ENCODE peak calls at places on chromosome 17, in five cellular contexts. R is CD8-positive, alpha-beta memory T cell; G is RWPE1; L is effector memory CD4-positive, alpha-beta T cell; M is DND-41. O is an unnamed sample.

GRCh38 chr17:73613271-73613941 is 30.8 kb downstream of the SDK2 start:
- DNase-seq in L (no peak), G (no peak), R (no peak), M (no peak), O (no peak)

GRCh38 chr17:67520916-67521772 is 144.1 kb downstream of the PITPNC1 start:
- DNase-seq in G (no peak), M (no peak), R (no peak), L (no peak), O (no peak)

GRCh38 chr17:63928966-63929695 is 3.0 kb downstream of the CD79B start:
- DNase-seq in M (no peak), R (peak; percentile 19), L (no peak), G (no peak), O (no peak)

GRCh38 chr17:31269597-31269996 is 27.4 kb downstream of the OMG start:
- DNase-seq in L (no peak), M (no peak), R (no peak), G (peak; percentile 82), O (no peak)

GRCh38 chr17:72852267-72852945 is 240.1 kb downstream of the SLC39A11 start:
- DNase-seq in G (no peak), R (no peak), M (no peak), L (no peak), O (no peak)

GRCh38 chr17:44324092-44324570 is 492 bp downstream of the SLC25A39 start:
- DNase-seq in L (no peak), M (no peak), R (peak; percentile 51), G (no peak), O (no peak)

GRCh38 chr17:51427259-51428255 is 167.2 kb downstream of the UTP18 start:
- DNase-seq in M (peak; percentile 58), L (peak; percentile 83), R (peak; percentile 63), G (no peak), O (peak; percentile 47)

GRCh38 chr17:67212716-67213417 is 32.1 kb downstream of the HELZ start:
- DNase-seq in R (no peak), L (no peak), M (no peak), G (no peak), O (no peak)

GRCh38 chr17:79262624-79263023 is 188.0 kb downstream of the ENGASE start:
- DNase-seq in R (no peak), G (no peak), L (no peak), M (no peak), O (no peak)

GRCh38 chr17:2828396-2829038 is 32.3 kb downstream of the RAP1GAP2 start:
- DNase-seq in R (peak; percentile 80), G (peak; percentile 84), M (peak; percentile 78), L (peak; percentile 40), O (peak; percentile 64)

GRCh38 chr17:34242553-34242952 is 12.5 kb upstream of the CCL2 start:
- DNase-seq in R (no peak), M (no peak), L (no peak), G (no peak), O (no peak)

GRCh38 chr17:43823350-43824084 is 9.4 kb downstream of the MPP3 start:
- DNase-seq in G (no peak), L (no peak), R (no peak), M (no peak), O (no peak)

GRCh38 chr17:42411321-42411820 is 11.7 kb downstream of the CAVIN1 start:
- DNase-seq in M (no peak), L (no peak), G (no peak), R (no peak), O (no peak)

GRCh38 chr17:6413073-6413472 is 21.8 kb downstream of the AIPL1 start:
- DNase-seq in M (no peak), G (peak; percentile 73), L (no peak), R (no peak), O (peak; percentile 8)

GRCh38 chr17:40430272-40431230 is 12.7 kb upstream of the IGFBP4 start:
- DNase-seq in L (no peak), R (no peak), M (no peak), G (no peak), O (no peak)

GRCh38 chr17:76534831-76535732 is 2.4 kb downstream of the CYGB start:
- DNase-seq in G (no peak), M (no peak), R (no peak), L (no peak), O (no peak)

GRCh38 chr17:2050246-2050866 is 4.5 kb upstream of the HIC1 start:
- DNase-seq in M (peak; percentile 77), R (peak; percentile 86), G (peak; percentile 71), L (peak; percentile 68), O (peak; percentile 53)

GRCh38 chr17:44793885-44794698 is 35.3 kb downstream of the ADAM11 start:
- DNase-seq in M (no peak), G (no peak), L (no peak), R (no peak), O (no peak)

GRCh38 chr17:1606352-1606985 is 22.2 kb downstream of the SLC43A2 start:
- DNase-seq in L (no peak), R (no peak), M (no peak), G (no peak), O (no peak)

GRCh38 chr17:7114241-7114874 is at the start of gene ASGR2:
- DNase-seq in G (no peak), L (no peak), M (no peak), R (no peak), O (no peak)

GRCh38 chr17:60311186-60311585 is 80.7 kb downstream of the USP32 start:
- DNase-seq in M (no peak), G (no peak), L (no peak), R (no peak), O (no peak)

GRCh38 chr17:76524598-76525512 is 12.7 kb downstream of the CYGB start:
- DNase-seq in L (no peak), G (no peak), R (no peak), M (no peak), O (no peak)

GRCh38 chr17:76726766-76727718 is at the start of gene METTL23:
- DNase-seq in R (peak; percentile 97), L (peak; percentile 93), M (peak; percentile 80), G (peak; percentile 80), O (peak; percentile 93)

GRCh38 chr17:57363998-57364645 is 107.8 kb downstream of the MSI2 start:
- DNase-seq in G (no peak), M (no peak), L (no peak), R (no peak), O (no peak)

GRCh38 chr17:7097940-7098339 is 16.7 kb downstream of the ASGR2 start:
- DNase-seq in R (no peak), M (no peak), G (no peak), L (no peak), O (no peak)

GRCh38 chr17:41863074-41863843 is 2.0 kb downstream of the KLHL11 start:
- DNase-seq in M (peak; percentile 51), G (no peak), L (no peak), R (no peak), O (peak; percentile 72)

DNA sequence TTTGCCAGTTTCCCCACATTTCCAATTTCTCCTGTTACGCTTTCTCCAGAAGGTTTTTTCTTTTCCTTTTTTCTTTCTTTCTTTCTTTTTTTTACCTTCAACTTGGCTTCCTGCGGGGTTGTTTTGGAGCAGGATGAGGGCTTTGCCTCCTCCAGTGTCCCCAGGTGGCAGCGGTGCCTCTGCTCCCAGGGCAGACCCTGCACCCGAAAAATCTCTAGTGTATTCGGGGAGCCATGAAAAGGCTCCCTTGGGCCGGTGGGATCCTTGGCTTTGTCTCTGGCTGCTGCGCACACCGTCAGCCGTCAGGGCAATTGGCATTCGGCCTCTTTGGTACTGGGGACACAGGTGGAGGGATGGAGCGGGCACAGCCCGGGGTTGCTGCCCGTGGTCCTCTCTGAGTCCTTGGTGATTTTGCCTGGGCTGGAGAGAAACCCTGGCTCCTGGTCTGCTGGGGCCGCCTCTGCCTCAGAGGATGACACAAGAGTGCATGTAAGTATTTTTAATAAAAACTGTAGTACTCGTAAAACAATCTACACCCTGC is 846 bp downstream of the ITGB3 start:
- DNase-seq in R (no peak), L (no peak), M (no peak), G (no peak), O (no peak)
- H3K27ac ChIP-seq in R (no peak overlapping the region), L (no peak overlapping the region), M (no peak overlapping the region), G (no peak overlapping the region), O (no peak overlapping the region)

GRCh38 chr17:68910789-68911431 is 44.3 kb downstream of the ABCA8 start:
- DNase-seq in M (no peak), G (no peak), R (no peak), L (no peak), O (no peak)
- H3K27ac ChIP-seq in M (no peak overlapping the region), G (peak overlapping the region; percentile 87), R (no peak overlapping the region), L (no peak overlapping the region), O (no peak overlapping the region)

GRCh38 chr17:47732399-47733046 is 513 bp upstream of the TBX21 start:
- DNase-seq in M (no peak), L (no peak), R (no peak), G (no peak), O (no peak)

GRCh38 chr17:47733414-47734288 is 615 bp downstream of the TBX21 start:
- DNase-seq in L (no peak), M (no peak), G (no peak), R (no peak), O (peak; percentile 18)

GRCh38 chr17:47735139-47735464 is 2.1 kb downstream of the TBX21 start:
- DNase-seq in L (no peak), R (no peak), G (no peak), M (no peak), O (no peak)

GRCh38 chr17:47731396-47731795 is 1.6 kb upstream of the TBX21 start:
- DNase-seq in L (no peak), G (no peak), M (no peak), R (no peak), O (no peak)

DNA sequence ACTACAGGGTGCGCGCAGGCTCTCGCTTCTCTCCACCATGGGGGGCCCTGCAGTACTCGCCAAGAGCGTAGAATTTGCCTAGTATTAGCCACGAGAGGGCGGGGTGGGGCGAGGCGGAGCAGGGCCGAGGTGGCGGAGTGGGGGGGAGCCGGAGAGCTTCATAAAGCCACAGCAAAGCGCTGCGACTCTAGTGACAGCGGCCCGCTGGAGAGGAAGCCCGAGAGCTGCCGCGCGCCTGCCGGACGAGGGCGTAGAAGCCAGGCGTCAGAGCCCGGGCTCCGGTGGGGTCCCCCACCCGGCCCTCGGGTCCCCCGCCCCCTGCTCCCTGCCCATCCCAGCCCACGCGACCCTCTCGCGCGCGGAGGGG is at the start of gene TBX21:
- DNase-seq in M (peak; percentile 86), G (peak; percentile 24), R (peak; percentile 95), L (peak; percentile 82), O (peak; percentile 78)
- H3K27ac ChIP-seq in M (no peak within 1 kb of the TSS), G (no peak within 1 kb of the TSS), R (peak within 1 kb of the TSS; percentile 82), L (peak within 1 kb of the TSS; percentile 60), O (peak within 1 kb of the TSS; percentile 69)

GRCh38 chr17:82444941-82445521 is 5.5 kb downstream of the CYBC1 start:
- DNase-seq in L (no peak), R (no peak), M (no peak), G (no peak), O (no peak)

GRCh38 chr17:82444284-82444893 is 6.2 kb downstream of the CYBC1 start:
- DNase-seq in L (no peak), M (no peak), R (no peak), G (no peak), O (no peak)

GRCh38 chr17:82446124-82446523 is 4.4 kb downstream of the CYBC1 start:
- DNase-seq in G (no peak), L (no peak), M (no peak), R (no peak), O (no peak)

GRCh38 chr17:82446649-82447048 is 3.9 kb downstream of the CYBC1 start:
- DNase-seq in M (no peak), G (no peak), L (no peak), R (no peak), O (no peak)

DNA sequence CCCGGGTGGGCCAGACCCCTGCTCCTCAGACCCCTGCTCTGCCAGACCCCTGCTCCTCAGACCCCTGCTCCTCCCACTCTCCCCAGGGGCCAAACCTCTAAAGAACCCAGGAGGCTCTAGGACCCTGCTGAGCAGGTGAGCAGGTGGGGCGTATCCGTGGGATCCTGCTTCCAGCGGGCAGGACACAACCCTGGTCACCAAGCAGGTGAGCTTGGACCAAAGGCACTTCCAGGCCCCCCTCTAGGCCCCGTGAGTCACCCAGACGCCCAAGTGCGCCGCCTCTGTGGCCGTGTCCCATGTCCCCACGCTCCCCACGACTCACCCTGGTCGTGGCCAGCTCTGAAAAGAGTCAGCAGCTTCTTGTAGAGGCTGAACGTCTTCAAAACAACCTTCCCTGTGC is 5.0 kb downstream of the CYBC1 start:
- DNase-seq in M (no peak), L (no peak), R (no peak), G (no peak), O (no peak)
- H3K27ac ChIP-seq in M (no peak overlapping the region), L (no peak overlapping the region), R (no peak overlapping the region), G (peak overlapping the region; percentile 61), O (no peak overlapping the region)